ENCODE peak calls at places on chromosomes 11 and 22, in four cellular contexts. X is RKO, E is mesendoderm, V is stomach. I is an unnamed sample.

GRCh38 chr11:78094250-78094649 is 14.6 kb upstream of the NDUFC2 start:
- DNase-seq in X (no peak), E (no peak), V (no peak), I (no peak)

GRCh38 chr11:45967506-45967905 is 45.0 kb downstream of the LARGE2 start:
- DNase-seq in V (no peak), X (no peak), E (no peak), I (no peak)

GRCh38 chr11:26623076-26623666 is 51.1 kb upstream of the MUC15 start:
- DNase-seq in V (no peak), X (peak; percentile 22), E (no peak), I (no peak)

GRCh38 chr11:104944080-104944479 is 24.3 kb downstream of the CASP4 start:
- DNase-seq in X (no peak), E (no peak), V (no peak), I (no peak)

GRCh38 chr11:17635551-17635938 is 83.8 kb upstream of the MYOD1 start:
- DNase-seq in V (no peak), X (no peak), E (no peak), I (no peak)

GRCh38 chr22:35451602-35452001 is 51.7 kb downstream of the MCM5 start:
- DNase-seq in E (no peak), V (no peak), X (no peak), I (no peak)

GRCh38 chr11:21446939-21447590 is 745.8 kb upstream of the ANO5 start:
- DNase-seq in X (no peak), V (no peak), E (peak; percentile 30), I (no peak)

GRCh38 chr11:107473797-107474196 is 16.2 kb upstream of the CWF19L2 start:
- DNase-seq in E (no peak), V (no peak), X (no peak), I (peak; percentile 82)

GRCh38 chr11:30960387-30960992 is 374.3 kb upstream of the MPPED2 start:
- DNase-seq in X (peak; percentile 72), V (no peak), E (peak; percentile 45), I (peak; percentile 32)

GRCh38 chr22:48808038-48808960 is 1019.4 kb downstream of the BRD1 start:
- DNase-seq in V (no peak), X (no peak), E (no peak), I (no peak)

GRCh38 chr22:36373258-36373579 is 14.5 kb downstream of the MYH9 start:
- DNase-seq in E (peak; percentile 66), X (no peak), V (no peak), I (peak; percentile 70)